ENCODE peak calls at places on chromosome 20, in nine cellular contexts. R is amygdala; A is HTR-8/SVneo; K is T-cell; B is stimulated activated CD8-positive, alpha-beta memory T cell treated with anti-CD3 and anti-CD28 coated beads, Interleukin-2, amount 100 ng/mL, for 1 hour; Q is prostate gland; P is GDM1; G is BE2C; S is AG09309. L is an unnamed sample.
A peak's percentile ranks its signal among the peaks of the same experiment; 100 is the strongest.

GRCh38 chr20:7879883-7880282 is 60.4 kb downstream of the HAO1 start:
- DNase-seq in R (no peak), A (no peak), K (no peak), B (no peak), Q (no peak), P (no peak), G (no peak), S (peak; percentile 11), L (no peak)

GRCh38 chr20:24752612-24753011 is 196.5 kb upstream of the CST7 start:
- DNase-seq in R (no peak), A (no peak), K (no peak), B (no peak), Q (no peak), P (no peak), G (no peak), S (no peak), L (no peak)

GRCh38 chr20:19688031-19688806 is 69.8 kb upstream of the RIN2 start:
- DNase-seq in R (peak; percentile 34), A (peak; percentile 67), K (no peak), B (no peak), Q (peak; percentile 62), P (no peak), G (peak; percentile 30), S (peak; percentile 89), L (peak; percentile 88)

GRCh38 chr20:11057624-11058023 is 383.8 kb upstream of the JAG1 start:
- DNase-seq in R (no peak), A (no peak), K (no peak), B (no peak), Q (no peak), P (no peak), G (no peak), S (peak; percentile 13), L (no peak)

GRCh38 chr20:17621229-17621968 is 51.5 kb downstream of the DSTN start:
- DNase-seq in R (no peak), A (no peak), K (no peak), B (no peak), Q (no peak), P (no peak), G (no peak), S (no peak), L (no peak)

GRCh38 chr20:46695888-46696287 is 6.6 kb upstream of the TP53RK start:
- DNase-seq in R (no peak), A (no peak), K (no peak), B (no peak), Q (no peak), P (no peak), G (no peak), S (peak; percentile 78), L (no peak)

GRCh38 chr20:25226433-25227316 is 21.2 kb upstream of the PYGB start:
- DNase-seq in R (no peak), A (no peak), K (no peak), B (no peak), Q (peak; percentile 51), P (peak; percentile 15), G (peak; percentile 54), S (no peak), L (no peak)

GRCh38 chr20:58978351-58979190 is 2.5 kb upstream of the NELFCD start:
- DNase-seq in R (no peak), A (no peak), K (no peak), B (no peak), Q (no peak), P (no peak), G (no peak), S (no peak), L (no peak)

GRCh38 chr20:64109831-64110391 is 2.5 kb upstream of the NPBWR2 start:
- DNase-seq in R (no peak), A (no peak), K (no peak), B (no peak), Q (no peak), P (no peak), G (peak; percentile 31), S (no peak), L (no peak)

GRCh38 chr20:35021063-35021462 is 65.4 kb downstream of the MYH7B start:
- DNase-seq in R (no peak), A (no peak), K (no peak), B (no peak), Q (no peak), P (no peak), G (no peak), S (no peak), L (no peak)

GRCh38 chr20:18543216-18543615 is 24.0 kb upstream of the SMIM26 start:
- DNase-seq in R (no peak), A (no peak), K (no peak), B (no peak), Q (no peak), P (no peak), G (no peak), S (no peak), L (no peak)

GRCh38 chr20:52031574-52032303 is 159.8 kb downstream of the ZFP64 start:
- DNase-seq in R (no peak), A (peak; percentile 90), K (no peak), B (no peak), Q (no peak), P (no peak), G (no peak), S (peak; percentile 75), L (peak; percentile 100)

GRCh38 chr20:37627060-37627766 is 66.6 kb upstream of the CTNNBL1 start:
- DNase-seq in R (no peak), A (peak; percentile 76), K (no peak), B (no peak), Q (peak; percentile 13), P (peak; percentile 15), G (no peak), S (no peak), L (peak; percentile 2)

GRCh38 chr20:50713677-50714101 is 17.7 kb upstream of the PARD6B start:
- DNase-seq in R (no peak), A (peak; percentile 72), K (no peak), B (no peak), Q (no peak), P (no peak), G (no peak), S (no peak), L (no peak)

GRCh38 chr20:50695144-50695872 is 4.0 kb upstream of the RIPOR3 start:
- DNase-seq in R (no peak), A (no peak), K (no peak), B (no peak), Q (no peak), P (no peak), G (no peak), S (no peak), L (no peak)

GRCh38 chr20:53568351-53568750 is 25.3 kb downstream of the ZNF217 start:
- DNase-seq in R (no peak), A (no peak), K (no peak), B (no peak), Q (no peak), P (no peak), G (no peak), S (no peak), L (no peak)

GRCh38 chr20:34768105-34768504 is 57.3 kb downstream of the NCOA6 start:
- DNase-seq in R (no peak), A (peak; percentile 44), K (no peak), B (no peak), Q (no peak), P (no peak), G (no peak), S (peak; percentile 28), L (peak; percentile 84)

GRCh38 chr20:41192575-41192974 is 55.2 kb downstream of the PLCG1 start:
- DNase-seq in R (no peak), A (no peak), K (no peak), B (no peak), Q (no peak), P (no peak), G (no peak), S (no peak), L (no peak)

GRCh38 chr20:47785900-47786762 is 850 bp upstream of the SULF2 start:
- DNase-seq in R (peak; percentile 54), A (peak; percentile 97), K (no peak), B (no peak), Q (peak; percentile 68), P (no peak), G (peak; percentile 84), S (peak; percentile 54), L (no peak)

GRCh38 chr20:41398408-41398807 is 31.8 kb upstream of the EMILIN3 start:
- DNase-seq in R (no peak), A (no peak), K (no peak), B (no peak), Q (no peak), P (no peak), G (no peak), S (no peak), L (no peak)

GRCh38 chr20:47727909-47728361 is 57.3 kb downstream of the SULF2 start:
- DNase-seq in R (peak; percentile 60), A (no peak), K (peak; percentile 26), B (no peak), Q (no peak), P (no peak), G (no peak), S (no peak), L (no peak)

GRCh38 chr20:51749674-51750036 is 18.5 kb downstream of the ATP9A start:
- DNase-seq in R (no peak), A (no peak), K (no peak), B (no peak), Q (no peak), P (no peak), G (no peak), S (no peak), L (peak; percentile 83)

GRCh38 chr20:36830791-36831691 is 44.9 kb upstream of the TLDC2 start:
- DNase-seq in R (peak; percentile 60), A (no peak), K (no peak), B (no peak), Q (no peak), P (no peak), G (no peak), S (peak; percentile 52), L (no peak)

GRCh38 chr20:7038029-7038428 is 270.5 kb downstream of the BMP2 start:
- DNase-seq in R (no peak), A (no peak), K (no peak), B (no peak), Q (no peak), P (no peak), G (no peak), S (no peak), L (peak; percentile 70)

GRCh38 chr20:49323622-49324238 is 45.9 kb upstream of the ZNFX1 start:
- DNase-seq in R (no peak), A (peak; percentile 91), K (peak; percentile 10), B (no peak), Q (peak; percentile 40), P (peak; percentile 85), G (no peak), S (peak; percentile 57), L (peak; percentile 94)

GRCh38 chr20:44083220-44083933 is 103.6 kb downstream of the JPH2 start:
- DNase-seq in R (no peak), A (peak; percentile 95), K (no peak), B (no peak), Q (peak; percentile 39), P (no peak), G (peak; percentile 68), S (no peak), L (no peak)

GRCh38 chr20:58715709-58716475 is 23.3 kb downstream of the NPEPL1 start:
- DNase-seq in R (no peak), A (no peak), K (no peak), B (no peak), Q (peak; percentile 3), P (no peak), G (peak; percentile 4), S (no peak), L (no peak)

GRCh38 chr20:14775778-14776177 is 438.4 kb upstream of the FLRT3 start:
- DNase-seq in R (no peak), A (no peak), K (no peak), B (no peak), Q (peak; percentile 94), P (no peak), G (peak; percentile 52), S (peak; percentile 32), L (peak; percentile 71)

GRCh38 chr20:31806564-31807355 is 12.4 kb upstream of the MYLK2 start:
- DNase-seq in R (no peak), A (no peak), K (no peak), B (no peak), Q (no peak), P (peak; percentile 42), G (no peak), S (no peak), L (no peak)

GRCh38 chr20:25049261-25050060 is 8.5 kb downstream of the ACSS1 start:
- DNase-seq in R (no peak), A (no peak), K (no peak), B (no peak), Q (no peak), P (no peak), G (no peak), S (no peak), L (no peak)

GRCh38 chr20:4299250-4299649 is 283.9 kb upstream of the RNF24 start:
- DNase-seq in R (no peak), A (no peak), K (no peak), B (no peak), Q (no peak), P (no peak), G (no peak), S (no peak), L (no peak)

L was measured in HS-5.